ENCODE peak calls at places on chromosomes 3 and 15, in nine cellular contexts. One of them, this sample, is unnamed.

GRCh38 chr3:188664795-188665194 is 507.0 kb upstream of the TPRG1 start:
- DNase-seq in HCT116: peak
- DNase-seq in gastrocnemius medialis: no peak
- DNase-seq in prostate gland: no peak
- DNase-seq in A549: peak
- DNase-seq in spleen: no peak
- DNase-seq in ovary: no peak
- DNase-seq in body of pancreas: no peak
- DNase-seq in NB4: peak
- DNase-seq in this sample: no peak

GRCh38 chr3:153783106-153783505 is 338.1 kb upstream of the ARHGEF26 start:
- DNase-seq in HCT116: no peak
- DNase-seq in gastrocnemius medialis: no peak
- DNase-seq in prostate gland: no peak
- DNase-seq in A549: no peak
- DNase-seq in spleen: no peak
- DNase-seq in ovary: no peak
- DNase-seq in body of pancreas: no peak
- DNase-seq in NB4: no peak
- DNase-seq in this sample: no peak

GRCh38 chr15:96340611-96341464 is 10.3 kb downstream of the NR2F2 start:
- DNase-seq in HCT116: no peak
- DNase-seq in gastrocnemius medialis: peak
- DNase-seq in prostate gland: no peak
- DNase-seq in A549: peak
- DNase-seq in spleen: no peak
- DNase-seq in ovary: peak
- DNase-seq in body of pancreas: peak
- DNase-seq in NB4: no peak
- DNase-seq in this sample: peak

GRCh38 chr15:75694241-75695182 is 18.1 kb downstream of the CSPG4 start:
- DNase-seq in HCT116: no peak
- DNase-seq in gastrocnemius medialis: peak
- DNase-seq in prostate gland: peak
- DNase-seq in A549: peak
- DNase-seq in spleen: peak
- DNase-seq in ovary: peak
- DNase-seq in body of pancreas: peak
- DNase-seq in NB4: peak
- DNase-seq in this sample: peak

GRCh38 chr3:67384790-67385397 is 269.5 kb downstream of the SUCLG2 start:
- DNase-seq in HCT116: peak
- DNase-seq in gastrocnemius medialis: no peak
- DNase-seq in prostate gland: no peak
- DNase-seq in A549: peak
- DNase-seq in spleen: peak
- DNase-seq in ovary: no peak
- DNase-seq in body of pancreas: peak
- DNase-seq in NB4: peak
- DNase-seq in this sample: no peak

GRCh38 chr3:13335062-13335461 is 85.1 kb downstream of the NUP210 start:
- DNase-seq in HCT116: no peak
- DNase-seq in gastrocnemius medialis: no peak
- DNase-seq in prostate gland: no peak
- DNase-seq in A549: no peak
- DNase-seq in spleen: no peak
- DNase-seq in ovary: no peak
- DNase-seq in body of pancreas: no peak
- DNase-seq in NB4: no peak
- DNase-seq in this sample: no peak

GRCh38 chr15:101111570-101112262 is 140.1 kb downstream of the CHSY1 start:
- DNase-seq in HCT116: no peak
- DNase-seq in gastrocnemius medialis: no peak
- DNase-seq in prostate gland: no peak
- DNase-seq in A549: no peak
- DNase-seq in spleen: peak
- DNase-seq in ovary: no peak
- DNase-seq in body of pancreas: no peak
- DNase-seq in NB4: no peak
- DNase-seq in this sample: no peak

GRCh38 chr3:141477224-141477623 is 9.6 kb upstream of the RASA2 start:
- DNase-seq in HCT116: no peak
- DNase-seq in gastrocnemius medialis: no peak
- DNase-seq in prostate gland: no peak
- DNase-seq in A549: peak
- DNase-seq in spleen: no peak
- DNase-seq in ovary: no peak
- DNase-seq in body of pancreas: no peak
- DNase-seq in NB4: peak
- DNase-seq in this sample: no peak

GRCh38 chr3:179375091-179375999 is 27.8 kb downstream of the MFN1 start:
- DNase-seq in HCT116: no peak
- DNase-seq in gastrocnemius medialis: no peak
- DNase-seq in prostate gland: no peak
- DNase-seq in A549: no peak
- DNase-seq in spleen: no peak
- DNase-seq in ovary: no peak
- DNase-seq in body of pancreas: no peak
- DNase-seq in NB4: no peak
- DNase-seq in this sample: no peak

GRCh38 chr3:4748127-4748526 is 231.1 kb upstream of the BHLHE40 start:
- DNase-seq in HCT116: no peak
- DNase-seq in gastrocnemius medialis: no peak
- DNase-seq in prostate gland: no peak
- DNase-seq in A549: no peak
- DNase-seq in spleen: no peak
- DNase-seq in ovary: no peak
- DNase-seq in body of pancreas: no peak
- DNase-seq in NB4: no peak
- DNase-seq in this sample: no peak

GRCh38 chr3:4750306-4751056 is 228.8 kb upstream of the BHLHE40 start:
- DNase-seq in HCT116: no peak
- DNase-seq in gastrocnemius medialis: no peak
- DNase-seq in prostate gland: peak
- DNase-seq in A549: no peak
- DNase-seq in spleen: no peak
- DNase-seq in ovary: peak
- DNase-seq in body of pancreas: no peak
- DNase-seq in NB4: peak
- DNase-seq in this sample: no peak

GRCh38 chr3:4746241-4746958 is 232.8 kb upstream of the BHLHE40 start:
- DNase-seq in HCT116: no peak
- DNase-seq in gastrocnemius medialis: no peak
- DNase-seq in prostate gland: no peak
- DNase-seq in A549: peak
- DNase-seq in spleen: no peak
- DNase-seq in ovary: no peak
- DNase-seq in body of pancreas: no peak
- DNase-seq in NB4: no peak
- DNase-seq in this sample: no peak

GRCh38 chr3:4749567-4750002 is 229.7 kb upstream of the BHLHE40 start:
- DNase-seq in HCT116: no peak
- DNase-seq in gastrocnemius medialis: no peak
- DNase-seq in prostate gland: no peak
- DNase-seq in A549: no peak
- DNase-seq in spleen: no peak
- DNase-seq in ovary: no peak
- DNase-seq in body of pancreas: no peak
- DNase-seq in NB4: no peak
- DNase-seq in this sample: no peak

GRCh38 chr3:4748701-4749378 is 230.4 kb upstream of the BHLHE40 start:
- DNase-seq in HCT116: no peak
- DNase-seq in gastrocnemius medialis: no peak
- DNase-seq in prostate gland: no peak
- DNase-seq in A549: no peak
- DNase-seq in spleen: no peak
- DNase-seq in ovary: no peak
- DNase-seq in body of pancreas: no peak
- DNase-seq in NB4: no peak
- DNase-seq in this sample: no peak
- TF ChIP-seq POLR2A in HCT116: no peak
- TF ChIP-seq POLR2A in gastrocnemius medialis: no peak
- TF ChIP-seq POLR2A in prostate gland: no peak
- TF ChIP-seq POLR2A in A549: no peak
- TF ChIP-seq POLR2A in spleen: no peak
- TF ChIP-seq POLR2A in ovary: no peak
- TF ChIP-seq POLR2A in body of pancreas: no peak
- TF ChIP-seq POLR2A in NB4: no peak
- TF ChIP-seq POLR2A in this sample: no peak

GRCh38 chr3:20042331-20042730 is 2.1 kb downstream of the KAT2B start:
- DNase-seq in HCT116: no peak
- DNase-seq in gastrocnemius medialis: no peak
- DNase-seq in prostate gland: no peak
- DNase-seq in A549: no peak
- DNase-seq in spleen: no peak
- DNase-seq in ovary: no peak
- DNase-seq in body of pancreas: no peak
- DNase-seq in NB4: no peak
- DNase-seq in this sample: no peak

GRCh38 chr3:20039765-20040475 is at the start of gene KAT2B:
- DNase-seq in HCT116: no peak
- DNase-seq in gastrocnemius medialis: peak
- DNase-seq in prostate gland: peak
- DNase-seq in A549: peak
- DNase-seq in spleen: peak
- DNase-seq in ovary: peak
- DNase-seq in body of pancreas: peak
- DNase-seq in NB4: peak
- DNase-seq in this sample: peak

GRCh38 chr3:20039082-20039764 is 1.0 kb upstream of the KAT2B start:
- DNase-seq in HCT116: no peak
- DNase-seq in gastrocnemius medialis: no peak
- DNase-seq in prostate gland: no peak
- DNase-seq in A549: no peak
- DNase-seq in spleen: no peak
- DNase-seq in ovary: no peak
- DNase-seq in body of pancreas: no peak
- DNase-seq in NB4: peak
- DNase-seq in this sample: no peak

GRCh38 chr3:20040476-20041196 is 390 bp downstream of the KAT2B start:
- DNase-seq in HCT116: peak
- DNase-seq in gastrocnemius medialis: peak
- DNase-seq in prostate gland: peak
- DNase-seq in A549: peak
- DNase-seq in spleen: peak
- DNase-seq in ovary: peak
- DNase-seq in body of pancreas: peak
- DNase-seq in NB4: peak
- DNase-seq in this sample: peak

GRCh38 chr3:20041197-20041780 is 1.0 kb downstream of the KAT2B start:
- DNase-seq in HCT116: no peak
- DNase-seq in gastrocnemius medialis: peak
- DNase-seq in prostate gland: peak
- DNase-seq in A549: peak
- DNase-seq in spleen: peak
- DNase-seq in ovary: peak
- DNase-seq in body of pancreas: peak
- DNase-seq in NB4: peak
- DNase-seq in this sample: peak
- TF ChIP-seq POLR2A in HCT116: no peak
- TF ChIP-seq POLR2A in gastrocnemius medialis: peak
- TF ChIP-seq POLR2A in prostate gland: peak
- TF ChIP-seq POLR2A in A549: no peak
- TF ChIP-seq POLR2A in spleen: peak
- TF ChIP-seq POLR2A in ovary: no peak
- TF ChIP-seq POLR2A in body of pancreas: peak
- TF ChIP-seq POLR2A in NB4: no peak
- TF ChIP-seq POLR2A in this sample: no peak

GRCh38 chr3:195160257-195160898 is 110.6 kb downstream of the XXYLT1 start:
- DNase-seq in HCT116: no peak
- DNase-seq in gastrocnemius medialis: no peak
- DNase-seq in prostate gland: no peak
- DNase-seq in A549: no peak
- DNase-seq in spleen: no peak
- DNase-seq in ovary: no peak
- DNase-seq in body of pancreas: no peak
- DNase-seq in NB4: no peak
- DNase-seq in this sample: no peak

GRCh38 chr3:195160908-195161434 is 110.0 kb downstream of the XXYLT1 start:
- DNase-seq in HCT116: no peak
- DNase-seq in gastrocnemius medialis: no peak
- DNase-seq in prostate gland: no peak
- DNase-seq in A549: no peak
- DNase-seq in spleen: no peak
- DNase-seq in ovary: no peak
- DNase-seq in body of pancreas: no peak
- DNase-seq in NB4: no peak
- DNase-seq in this sample: no peak

GRCh38 chr3:195163719-195164572 is 107.0 kb downstream of the XXYLT1 start:
- DNase-seq in HCT116: no peak
- DNase-seq in gastrocnemius medialis: no peak
- DNase-seq in prostate gland: no peak
- DNase-seq in A549: no peak
- DNase-seq in spleen: no peak
- DNase-seq in ovary: no peak
- DNase-seq in body of pancreas: no peak
- DNase-seq in NB4: peak
- DNase-seq in this sample: no peak

GRCh38 chr3:195159819-195160175 is 111.2 kb downstream of the XXYLT1 start:
- DNase-seq in HCT116: no peak
- DNase-seq in gastrocnemius medialis: no peak
- DNase-seq in prostate gland: no peak
- DNase-seq in A549: no peak
- DNase-seq in spleen: no peak
- DNase-seq in ovary: no peak
- DNase-seq in body of pancreas: no peak
- DNase-seq in NB4: no peak
- DNase-seq in this sample: no peak

DNA sequence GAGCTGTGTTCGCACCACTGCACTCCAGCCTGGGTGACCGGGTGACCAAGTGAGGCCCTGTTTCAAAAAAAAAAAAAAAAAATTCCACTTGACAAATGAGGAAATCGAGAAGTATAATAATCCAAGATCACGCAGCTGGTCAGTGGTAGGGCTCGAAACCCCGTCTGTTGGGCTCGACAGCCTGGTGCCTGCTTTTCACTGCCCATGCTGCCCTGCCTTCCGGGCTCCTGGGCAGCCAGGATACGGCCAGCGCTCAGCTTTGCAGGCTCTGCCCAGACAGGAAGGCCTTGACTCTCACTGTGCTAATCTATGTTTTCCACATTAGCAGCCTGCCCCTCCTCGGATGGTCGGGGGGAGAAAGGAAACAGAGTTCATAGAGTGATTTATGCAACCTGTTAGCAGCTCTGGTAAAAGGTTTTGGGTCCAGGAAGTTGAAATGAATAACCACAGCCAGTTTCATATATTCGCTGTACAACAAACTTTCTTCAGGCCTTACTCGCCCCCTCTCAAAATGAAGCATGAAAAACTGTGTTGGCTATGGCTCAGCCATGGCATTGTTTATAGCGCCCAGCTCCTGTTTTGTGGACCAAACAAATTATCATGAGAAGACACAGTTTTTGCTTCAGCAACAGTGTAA is 108.8 kb downstream of the XXYLT1 start:
- DNase-seq in HCT116: no peak
- DNase-seq in gastrocnemius medialis: no peak
- DNase-seq in prostate gland: no peak
- DNase-seq in A549: no peak
- DNase-seq in spleen: peak
- DNase-seq in ovary: peak
- DNase-seq in body of pancreas: peak
- DNase-seq in NB4: peak
- DNase-seq in this sample: no peak
- TF ChIP-seq POLR2A in HCT116: no peak
- TF ChIP-seq POLR2A in gastrocnemius medialis: no peak
- TF ChIP-seq POLR2A in prostate gland: no peak
- TF ChIP-seq POLR2A in A549: no peak
- TF ChIP-seq POLR2A in spleen: no peak
- TF ChIP-seq POLR2A in ovary: no peak
- TF ChIP-seq POLR2A in body of pancreas: no peak
- TF ChIP-seq POLR2A in NB4: no peak
- TF ChIP-seq POLR2A in this sample: no peak

GRCh38 chr15:68187559-68187958 is 17.6 kb downstream of the CALML4 start:
- DNase-seq in HCT116: no peak
- DNase-seq in gastrocnemius medialis: peak
- DNase-seq in prostate gland: peak
- DNase-seq in A549: no peak
- DNase-seq in spleen: no peak
- DNase-seq in ovary: peak
- DNase-seq in body of pancreas: peak
- DNase-seq in NB4: no peak
- DNase-seq in this sample: no peak
- TF ChIP-seq POLR2A in HCT116: no peak
- TF ChIP-seq POLR2A in gastrocnemius medialis: no peak
- TF ChIP-seq POLR2A in prostate gland: no peak
- TF ChIP-seq POLR2A in A549: no peak
- TF ChIP-seq POLR2A in spleen: no peak
- TF ChIP-seq POLR2A in ovary: no peak
- TF ChIP-seq POLR2A in body of pancreas: no peak
- TF ChIP-seq POLR2A in NB4: no peak
- TF ChIP-seq POLR2A in this sample: no peak

This sample was measured in lower leg skin.